ENCODE peak calls at places on chromosomes 3 and 15, in eight cellular contexts. One of them, this sample, is unnamed. For H3K27me3, the result is how much of the 10 kb centered on the place peaks cover.

GRCh38 chr3:189862385-189863023 is 231.3 kb downstream of the TP63 start:
- DNase-seq in uterus: no peak
- DNase-seq in H1: no peak
- DNase-seq in hepatocyte: no peak
- DNase-seq in adrenal gland: no peak
- DNase-seq in gastrocnemius medialis: no peak
- DNase-seq in psoas muscle: no peak
- DNase-seq in RWPE2: no peak
- DNase-seq in this sample: peak

GRCh38 chr3:33758874-33759273 is 39.6 kb upstream of the PDCD6IP start:
- DNase-seq in psoas muscle: no peak
- DNase-seq in hepatocyte: no peak
- DNase-seq in H1: no peak
- DNase-seq in RWPE2: no peak
- DNase-seq in adrenal gland: no peak
- DNase-seq in uterus: no peak
- DNase-seq in gastrocnemius medialis: no peak
- DNase-seq in this sample: peak

GRCh38 chr15:89967892-89968291 is 33.2 kb upstream of the ZNF710 start:
- DNase-seq in hepatocyte: no peak
- DNase-seq in RWPE2: no peak
- DNase-seq in psoas muscle: no peak
- DNase-seq in uterus: no peak
- DNase-seq in gastrocnemius medialis: no peak
- DNase-seq in H1: no peak
- DNase-seq in adrenal gland: no peak
- DNase-seq in this sample: no peak

GRCh38 chr3:50606596-50606995 is 5.0 kb downstream of the CISH start:
- DNase-seq in psoas muscle: no peak
- DNase-seq in H1: no peak
- DNase-seq in hepatocyte: no peak
- DNase-seq in uterus: no peak
- DNase-seq in RWPE2: no peak
- DNase-seq in adrenal gland: no peak
- DNase-seq in gastrocnemius medialis: no peak
- DNase-seq in this sample: no peak

GRCh38 chr3:184771158-184771730 is 40.7 kb upstream of the VPS8 start:
- DNase-seq in gastrocnemius medialis: no peak
- DNase-seq in adrenal gland: no peak
- DNase-seq in RWPE2: no peak
- DNase-seq in psoas muscle: no peak
- DNase-seq in hepatocyte: no peak
- DNase-seq in H1: no peak
- DNase-seq in uterus: no peak
- DNase-seq in this sample: no peak

GRCh38 chr3:127052121-127052561 is 69.2 kb downstream of the PLXNA1 start:
- DNase-seq in uterus: peak
- DNase-seq in adrenal gland: peak
- DNase-seq in gastrocnemius medialis: peak
- DNase-seq in H1: no peak
- DNase-seq in RWPE2: peak
- DNase-seq in hepatocyte: no peak
- DNase-seq in psoas muscle: peak
- DNase-seq in this sample: no peak

GRCh38 chr3:15768421-15769255 is 29.1 kb downstream of the ANKRD28 start:
- DNase-seq in adrenal gland: peak
- DNase-seq in psoas muscle: peak
- DNase-seq in RWPE2: no peak
- DNase-seq in hepatocyte: peak
- DNase-seq in H1: no peak
- DNase-seq in gastrocnemius medialis: peak
- DNase-seq in uterus: no peak
- DNase-seq in this sample: peak

GRCh38 chr15:53549697-53550315 is 209.7 kb downstream of the WDR72 start:
- DNase-seq in H1: no peak
- DNase-seq in gastrocnemius medialis: no peak
- DNase-seq in uterus: no peak
- DNase-seq in psoas muscle: no peak
- DNase-seq in adrenal gland: no peak
- DNase-seq in hepatocyte: peak
- DNase-seq in RWPE2: no peak
- DNase-seq in this sample: peak

GRCh38 chr3:128006471-128007424 is 45.5 kb upstream of the SEC61A1 start:
- DNase-seq in hepatocyte: no peak
- DNase-seq in uterus: peak
- DNase-seq in psoas muscle: no peak
- DNase-seq in RWPE2: no peak
- DNase-seq in adrenal gland: no peak
- DNase-seq in gastrocnemius medialis: no peak
- DNase-seq in H1: peak
- DNase-seq in this sample: no peak

GRCh38 chr15:75695206-75695605 is 17.4 kb downstream of the CSPG4 start:
- DNase-seq in gastrocnemius medialis: no peak
- DNase-seq in H1: no peak
- DNase-seq in adrenal gland: no peak
- DNase-seq in psoas muscle: no peak
- DNase-seq in RWPE2: peak
- DNase-seq in hepatocyte: peak
- DNase-seq in uterus: no peak
- DNase-seq in this sample: no peak

GRCh38 chr15:41969851-41970431 is 2.4 kb downstream of the EHD4 start:
- DNase-seq in H1: peak
- DNase-seq in uterus: no peak
- DNase-seq in adrenal gland: no peak
- DNase-seq in gastrocnemius medialis: no peak
- DNase-seq in RWPE2: no peak
- DNase-seq in hepatocyte: no peak
- DNase-seq in psoas muscle: no peak
- DNase-seq in this sample: peak

GRCh38 chr3:30980993-30981392 is 86.5 kb upstream of the GADL1 start:
- DNase-seq in adrenal gland: no peak
- DNase-seq in hepatocyte: no peak
- DNase-seq in RWPE2: no peak
- DNase-seq in gastrocnemius medialis: no peak
- DNase-seq in H1: no peak
- DNase-seq in uterus: no peak
- DNase-seq in psoas muscle: no peak
- DNase-seq in this sample: no peak

GRCh38 chr15:38455096-38455495 is 1.2 kb downstream of the FAM98B start:
- DNase-seq in RWPE2: no peak
- DNase-seq in gastrocnemius medialis: no peak
- DNase-seq in adrenal gland: no peak
- DNase-seq in hepatocyte: no peak
- DNase-seq in H1: no peak
- DNase-seq in psoas muscle: no peak
- DNase-seq in uterus: no peak
- DNase-seq in this sample: peak

GRCh38 chr3:126304704-126305103 is 52.5 kb downstream of the KLF15 start:
- DNase-seq in psoas muscle: no peak
- DNase-seq in hepatocyte: no peak
- DNase-seq in gastrocnemius medialis: no peak
- DNase-seq in uterus: no peak
- DNase-seq in RWPE2: no peak
- DNase-seq in H1: no peak
- DNase-seq in adrenal gland: no peak
- DNase-seq in this sample: peak

GRCh38 chr3:197344582-197345318 is 46.3 kb upstream of the DLG1 start:
- DNase-seq in adrenal gland: no peak
- DNase-seq in gastrocnemius medialis: no peak
- DNase-seq in hepatocyte: no peak
- DNase-seq in uterus: no peak
- DNase-seq in RWPE2: no peak
- DNase-seq in H1: no peak
- DNase-seq in psoas muscle: no peak
- DNase-seq in this sample: no peak

GRCh38 chr15:71228403-71228802 is 113.1 kb downstream of the THSD4 start:
- DNase-seq in adrenal gland: no peak
- DNase-seq in uterus: no peak
- DNase-seq in gastrocnemius medialis: no peak
- DNase-seq in hepatocyte: no peak
- DNase-seq in H1: no peak
- DNase-seq in RWPE2: no peak
- DNase-seq in psoas muscle: no peak
- DNase-seq in this sample: no peak

GRCh38 chr15:48447657-48448056 is 116.4 kb downstream of the DUT start:
- DNase-seq in gastrocnemius medialis: no peak
- DNase-seq in H1: no peak
- DNase-seq in uterus: no peak
- DNase-seq in hepatocyte: no peak
- DNase-seq in psoas muscle: no peak
- DNase-seq in adrenal gland: no peak
- DNase-seq in RWPE2: no peak
- DNase-seq in this sample: peak

GRCh38 chr3:98843301-98843959 is 58.1 kb downstream of the DCBLD2 start:
- DNase-seq in uterus: no peak
- DNase-seq in gastrocnemius medialis: no peak
- DNase-seq in psoas muscle: no peak
- DNase-seq in RWPE2: no peak
- DNase-seq in adrenal gland: no peak
- DNase-seq in hepatocyte: no peak
- DNase-seq in H1: no peak
- DNase-seq in this sample: no peak

GRCh38 chr3:124879395-124879723 is 7.8 kb downstream of the ITGB5 start:
- DNase-seq in H1: no peak
- DNase-seq in uterus: no peak
- DNase-seq in adrenal gland: no peak
- DNase-seq in RWPE2: no peak
- DNase-seq in hepatocyte: no peak
- DNase-seq in gastrocnemius medialis: no peak
- DNase-seq in psoas muscle: no peak
- DNase-seq in this sample: no peak

GRCh38 chr15:56915888-56916287 is 2.6 kb upstream of the TCF12 start:
- DNase-seq in psoas muscle: no peak
- DNase-seq in adrenal gland: no peak
- DNase-seq in gastrocnemius medialis: no peak
- DNase-seq in uterus: no peak
- DNase-seq in RWPE2: no peak
- DNase-seq in H1: no peak
- DNase-seq in hepatocyte: no peak
- DNase-seq in this sample: no peak

GRCh38 chr15:56913241-56913640 is 5.2 kb upstream of the TCF12 start:
- DNase-seq in hepatocyte: no peak
- DNase-seq in gastrocnemius medialis: no peak
- DNase-seq in psoas muscle: no peak
- DNase-seq in adrenal gland: no peak
- DNase-seq in uterus: no peak
- DNase-seq in H1: no peak
- DNase-seq in RWPE2: no peak
- DNase-seq in this sample: no peak

GRCh38 chr15:56906766-56907165 is 11.7 kb upstream of the TCF12 start:
- DNase-seq in uterus: no peak
- DNase-seq in adrenal gland: no peak
- DNase-seq in psoas muscle: no peak
- DNase-seq in RWPE2: no peak
- DNase-seq in H1: no peak
- DNase-seq in gastrocnemius medialis: no peak
- DNase-seq in hepatocyte: no peak
- DNase-seq in this sample: peak

GRCh38 chr15:56913670-56914069 is 4.8 kb upstream of the TCF12 start:
- DNase-seq in psoas muscle: no peak
- DNase-seq in hepatocyte: no peak
- DNase-seq in uterus: no peak
- DNase-seq in RWPE2: no peak
- DNase-seq in adrenal gland: no peak
- DNase-seq in gastrocnemius medialis: no peak
- DNase-seq in H1: no peak
- DNase-seq in this sample: no peak

DNA sequence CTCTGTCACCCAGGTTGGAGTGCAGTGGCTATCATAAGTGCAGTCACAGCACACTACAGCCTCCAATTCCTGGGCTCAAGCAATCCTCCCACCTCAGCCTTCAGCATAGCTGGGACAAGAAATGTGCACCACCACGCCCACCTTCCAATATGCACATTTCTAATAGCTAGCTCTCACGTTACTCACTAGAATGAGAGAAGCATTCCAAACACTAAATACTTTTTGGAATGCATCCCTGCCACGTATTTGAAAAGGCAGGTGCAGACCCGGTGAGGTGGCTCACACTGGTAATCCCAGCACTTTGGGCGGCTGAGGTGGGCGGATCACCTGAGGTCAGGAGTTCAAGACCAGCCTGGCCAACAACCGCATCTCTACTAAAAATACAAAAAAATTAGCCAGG is 7.6 kb upstream of the TCF12 start:
- DNase-seq in uterus: no peak
- DNase-seq in RWPE2: no peak
- DNase-seq in H1: no peak
- DNase-seq in hepatocyte: no peak
- DNase-seq in psoas muscle: no peak
- DNase-seq in adrenal gland: no peak
- DNase-seq in gastrocnemius medialis: no peak
- DNase-seq in this sample: peak
- TF ChIP-seq CTCF in uterus: no peak
- TF ChIP-seq CTCF in RWPE2: no peak
- TF ChIP-seq CTCF in H1: no peak
- TF ChIP-seq CTCF in hepatocyte: no peak
- TF ChIP-seq CTCF in psoas muscle: no peak
- TF ChIP-seq CTCF in adrenal gland: no peak
- TF ChIP-seq CTCF in gastrocnemius medialis: no peak
- TF ChIP-seq CTCF in this sample: no peak

DNA sequence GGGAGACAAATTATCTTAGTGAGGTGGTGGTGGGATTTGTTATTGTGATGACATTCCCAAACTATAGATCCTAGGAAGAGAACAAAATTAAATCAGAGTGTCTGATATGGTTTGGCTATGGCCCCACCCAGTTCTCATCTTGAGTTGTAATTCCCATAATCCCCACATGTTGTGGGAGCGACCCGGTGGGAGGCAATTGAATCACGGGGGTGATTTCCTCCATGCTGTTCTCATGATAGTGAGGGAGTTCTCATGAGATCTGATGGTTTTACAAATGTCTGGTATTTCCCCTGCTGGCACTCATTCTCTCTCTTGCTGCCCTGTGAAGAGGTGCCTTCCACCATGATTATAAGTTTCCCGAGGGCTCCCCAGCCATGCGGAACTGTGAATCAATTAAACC is 62.0 kb downstream of the RPL22L1 start:
- DNase-seq in gastrocnemius medialis: no peak
- DNase-seq in adrenal gland: no peak
- DNase-seq in uterus: no peak
- DNase-seq in psoas muscle: no peak
- DNase-seq in RWPE2: no peak
- DNase-seq in hepatocyte: no peak
- DNase-seq in H1: no peak
- DNase-seq in this sample: no peak
- H3K4me3 ChIP-seq in gastrocnemius medialis: no peak
- H3K4me3 ChIP-seq in adrenal gland: no peak
- H3K4me3 ChIP-seq in uterus: no peak
- H3K4me3 ChIP-seq in psoas muscle: no peak
- H3K4me3 ChIP-seq in RWPE2: no peak
- H3K4me3 ChIP-seq in hepatocyte: no peak
- H3K4me3 ChIP-seq in H1: no peak
- H3K4me3 ChIP-seq in this sample: no peak

GRCh38 chr15:68909601-68910000 is 20.7 kb upstream of the SPESP1 start:
- DNase-seq in uterus: no peak
- DNase-seq in RWPE2: no peak
- DNase-seq in gastrocnemius medialis: no peak
- DNase-seq in psoas muscle: no peak
- DNase-seq in hepatocyte: no peak
- DNase-seq in H1: no peak
- DNase-seq in adrenal gland: no peak
- DNase-seq in this sample: no peak
- H3K27me3 ChIP-seq in uterus: under half
- H3K27me3 ChIP-seq in RWPE2: under half
- H3K27me3 ChIP-seq in gastrocnemius medialis: under half
- H3K27me3 ChIP-seq in psoas muscle: under half
- H3K27me3 ChIP-seq in hepatocyte: under half
- H3K27me3 ChIP-seq in H1: under half
- H3K27me3 ChIP-seq in adrenal gland: under half
- H3K27me3 ChIP-seq in this sample: under half

GRCh38 chr3:151926956-151927355 is 53.5 kb downstream of the SUCNR1 start:
- DNase-seq in RWPE2: no peak
- DNase-seq in hepatocyte: no peak
- DNase-seq in gastrocnemius medialis: no peak
- DNase-seq in uterus: no peak
- DNase-seq in psoas muscle: no peak
- DNase-seq in adrenal gland: no peak
- DNase-seq in H1: no peak
- DNase-seq in this sample: peak
- TF ChIP-seq CTCF in RWPE2: no peak
- TF ChIP-seq CTCF in hepatocyte: no peak
- TF ChIP-seq CTCF in gastrocnemius medialis: no peak
- TF ChIP-seq CTCF in uterus: no peak
- TF ChIP-seq CTCF in psoas muscle: no peak
- TF ChIP-seq CTCF in adrenal gland: no peak
- TF ChIP-seq CTCF in H1: no peak
- TF ChIP-seq CTCF in this sample: no peak